ENCODE peak calls at places on chromosomes 4 and X, in eight cellular contexts. O is A549, E is transverse colon, A is spleen, T is upper lobe of left lung, H is IMR-90, M is breast epithelium, R is stomach. V is an unnamed sample.

GRCh38 chr4:111228874-111229273 is 606.0 kb upstream of the PITX2 start:
- DNase-seq in O (no peak), E (no peak), A (no peak), T (no peak), H (peak), M (no peak), R (no peak), V (no peak)

GRCh38 chrX:155612312-155613224 is at the start of gene TMLHE:
- DNase-seq in O (peak), E (peak), A (peak), T (peak), H (peak), M (peak), R (peak), V (peak)

GRCh38 chr4:151287409-151287808 is 10.4 kb downstream of the PRSS48 start:
- DNase-seq in O (no peak), E (no peak), A (no peak), T (no peak), H (no peak), M (no peak), R (no peak), V (no peak)

GRCh38 chrX:20263474-20263873 is 3.2 kb downstream of the RPS6KA3 start:
- DNase-seq in O (no peak), E (no peak), A (no peak), T (no peak), H (peak), M (no peak), R (no peak), V (no peak)

GRCh38 chrX:48003367-48003757 is 427 bp downstream of the ZNF182 start:
- DNase-seq in O (peak), E (peak), A (peak), T (peak), H (no peak), M (no peak), R (no peak), V (no peak)

GRCh38 chr4:6701371-6701770 is 7.7 kb downstream of the S100P start:
- DNase-seq in O (no peak), E (no peak), A (peak), T (no peak), H (no peak), M (no peak), R (no peak), V (no peak)

GRCh38 chr4:169716677-169717076 is 41.1 kb downstream of the HPF1 start:
- DNase-seq in O (no peak), E (no peak), A (no peak), T (no peak), H (peak), M (no peak), R (no peak), V (no peak)

GRCh38 chr4:57575465-57575864 is 465.3 kb upstream of the IGFBP7 start:
- DNase-seq in O (no peak), E (no peak), A (no peak), T (no peak), H (no peak), M (no peak), R (no peak), V (no peak)

GRCh38 chr4:178712486-178712885 is 1270.2 kb upstream of the AGA start:
- DNase-seq in O (no peak), E (no peak), A (no peak), T (no peak), H (no peak), M (no peak), R (no peak), V (no peak)

GRCh38 chrX:16484338-16484737 is 165.6 kb upstream of the S100G start:
- DNase-seq in O (no peak), E (no peak), A (no peak), T (no peak), H (peak), M (no peak), R (no peak), V (no peak)

GRCh38 chrX:71178908-71179307 is 34.3 kb downstream of the NLGN3 start:
- DNase-seq in O (peak), E (peak), A (no peak), T (no peak), H (peak), M (no peak), R (peak), V (peak)

GRCh38 chrX:10447577-10448214 is 172.7 kb downstream of the MID1 start:
- DNase-seq in O (no peak), E (no peak), A (no peak), T (no peak), H (peak), M (no peak), R (no peak), V (no peak)

GRCh38 chrX:107483976-107484726 is 34.7 kb downstream of the FRMPD3 start:
- DNase-seq in O (no peak), E (no peak), A (no peak), T (peak), H (no peak), M (no peak), R (no peak), V (peak)

GRCh38 chrX:55127692-55128091 is 38.9 kb downstream of the PAGE2 start:
- DNase-seq in O (no peak), E (no peak), A (no peak), T (no peak), H (no peak), M (no peak), R (no peak), V (no peak)

GRCh38 chrX:136055651-136056221 is 70.5 kb downstream of the SLC9A6 start:
- DNase-seq in O (no peak), E (no peak), A (no peak), T (no peak), H (peak), M (no peak), R (no peak), V (peak)

GRCh38 chrX:129235903-129236302 is 287.4 kb downstream of the SMARCA1 start:
- DNase-seq in O (no peak), E (no peak), A (no peak), T (no peak), H (no peak), M (no peak), R (no peak), V (no peak)

GRCh38 chrX:113545040-113545439 is 704.4 kb upstream of the AMOT start:
- DNase-seq in O (no peak), E (no peak), A (no peak), T (no peak), H (no peak), M (no peak), R (no peak), V (no peak)

GRCh38 chr4:89336818-89337395 is 29.3 kb upstream of the GPRIN3 start:
- DNase-seq in O (no peak), E (no peak), A (no peak), T (no peak), H (no peak), M (no peak), R (no peak), V (no peak)

GRCh38 chr4:73470728-73471127 is 10.8 kb upstream of the AFM start:
- DNase-seq in O (no peak), E (no peak), A (no peak), T (no peak), H (no peak), M (no peak), R (no peak), V (no peak)

GRCh38 chrX:72003811-72004750 is 93.4 kb downstream of the NHSL2 start:
- DNase-seq in O (no peak), E (no peak), A (no peak), T (peak), H (no peak), M (no peak), R (peak), V (peak)

GRCh38 chr4:1795304-1796195 is 2.5 kb downstream of the FGFR3 start:
- DNase-seq in O (no peak), E (peak), A (no peak), T (peak), H (no peak), M (no peak), R (peak), V (no peak)

GRCh38 chr4:174474457-174475075 is 47.7 kb downstream of the HPGD start:
- DNase-seq in O (no peak), E (no peak), A (no peak), T (no peak), H (no peak), M (no peak), R (no peak), V (no peak)

GRCh38 chr4:157052429-157053040 is 23.4 kb upstream of the GLRB start:
- DNase-seq in O (no peak), E (no peak), A (no peak), T (no peak), H (no peak), M (no peak), R (no peak), V (no peak)

GRCh38 chrX:134999469-134999868 is 8.7 kb downstream of the SMIM10 start:
- DNase-seq in O (peak), E (no peak), A (no peak), T (no peak), H (peak), M (no peak), R (no peak), V (no peak)

GRCh38 chrX:111116666-111117065 is 20.7 kb downstream of the PAK3 start:
- DNase-seq in O (no peak), E (no peak), A (no peak), T (no peak), H (no peak), M (no peak), R (no peak), V (no peak)

GRCh38 chr4:159946983-159947645 is 844.2 kb downstream of the RAPGEF2 start:
- DNase-seq in O (peak), E (no peak), A (no peak), T (no peak), H (peak), M (no peak), R (no peak), V (no peak)

GRCh38 chr4:23878912-23879732 is 10.7 kb downstream of the PPARGC1A start:
- DNase-seq in O (no peak), E (no peak), A (no peak), T (no peak), H (peak), M (no peak), R (no peak), V (no peak)
- TF ChIP-seq POLR2A in O (no peak), E (no peak), A (no peak), T (no peak), H (no peak), M (no peak), R (no peak), V (no peak)

GRCh38 chr4:161554372-161554990 is 609.3 kb downstream of the FSTL5 start:
- DNase-seq in O (no peak), E (no peak), A (no peak), T (no peak), H (peak), M (no peak), R (no peak), V (no peak)
- TF ChIP-seq POLR2A in O (no peak), E (no peak), A (no peak), T (no peak), H (no peak), M (no peak), R (no peak), V (no peak)

GRCh38 chr4:163492951-163493504 is 1.5 kb upstream of the TMA16 start:
- DNase-seq in O (no peak), E (no peak), A (no peak), T (no peak), H (no peak), M (no peak), R (no peak), V (no peak)
- TF ChIP-seq POLR2A in O (no peak), E (no peak), A (no peak), T (no peak), H (no peak), M (no peak), R (no peak), V (no peak)

DNA sequence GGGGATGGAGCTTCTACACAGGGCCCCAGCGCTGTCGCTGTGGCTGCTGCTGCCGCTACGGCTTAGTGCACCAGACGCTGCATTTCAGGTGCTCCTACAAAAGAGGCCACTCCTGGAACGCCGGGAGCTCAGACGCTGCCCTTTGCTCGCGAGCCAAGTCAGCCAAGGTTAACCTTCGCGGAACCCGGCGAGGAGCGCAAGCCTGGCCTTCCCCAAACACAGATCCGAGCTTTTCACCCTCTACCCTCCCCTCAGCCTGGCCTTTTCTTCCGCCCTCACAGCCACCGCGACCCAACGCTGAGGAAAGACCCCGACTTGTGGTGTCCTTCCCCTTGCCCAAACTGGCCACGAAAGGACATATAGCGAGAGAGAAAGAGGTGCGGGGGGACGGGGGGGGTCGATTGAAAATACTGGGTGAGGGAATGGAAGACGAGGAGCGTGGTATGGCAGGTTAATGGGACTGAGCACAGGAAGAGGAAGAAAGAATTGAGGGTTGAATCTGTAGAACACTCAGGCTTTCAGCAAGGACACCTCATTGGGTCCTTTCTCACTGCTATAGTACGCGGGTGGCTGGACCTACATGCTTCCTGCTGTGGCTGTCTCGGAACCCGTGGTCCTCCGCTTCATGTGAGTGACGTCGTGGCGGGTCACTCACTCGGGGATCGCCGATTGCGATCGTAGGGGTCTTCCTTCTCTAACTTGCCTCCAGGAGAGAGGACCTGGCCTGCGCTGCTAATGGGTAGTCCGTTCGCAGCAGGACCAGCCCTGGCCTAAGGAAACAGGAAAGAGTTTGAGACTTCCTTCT is at the start of the genes AIMP1 and TBCK:
- DNase-seq in O (peak), E (peak), A (peak), T (peak), H (peak), M (peak), R (peak), V (peak)
- TF ChIP-seq POLR2A in O (peak), E (peak), A (peak), T (peak), H (peak), M (peak), R (no peak), V (peak)

GRCh38 chr4:75058486-75058885 is 125.6 kb downstream of the PARM1 start:
- DNase-seq in O (no peak), E (no peak), A (no peak), T (peak), H (no peak), M (no peak), R (no peak), V (no peak)

GRCh38 chr4:75051431-75051830 is 118.5 kb downstream of the PARM1 start:
- DNase-seq in O (no peak), E (no peak), A (no peak), T (no peak), H (no peak), M (no peak), R (no peak), V (no peak)

GRCh38 chr4:75057369-75057768 is 124.5 kb downstream of the PARM1 start:
- DNase-seq in O (no peak), E (no peak), A (no peak), T (peak), H (no peak), M (no peak), R (no peak), V (no peak)

GRCh38 chr4:75054089-75054488 is 121.2 kb downstream of the PARM1 start:
- DNase-seq in O (no peak), E (no peak), A (no peak), T (no peak), H (no peak), M (no peak), R (no peak), V (no peak)

DNA sequence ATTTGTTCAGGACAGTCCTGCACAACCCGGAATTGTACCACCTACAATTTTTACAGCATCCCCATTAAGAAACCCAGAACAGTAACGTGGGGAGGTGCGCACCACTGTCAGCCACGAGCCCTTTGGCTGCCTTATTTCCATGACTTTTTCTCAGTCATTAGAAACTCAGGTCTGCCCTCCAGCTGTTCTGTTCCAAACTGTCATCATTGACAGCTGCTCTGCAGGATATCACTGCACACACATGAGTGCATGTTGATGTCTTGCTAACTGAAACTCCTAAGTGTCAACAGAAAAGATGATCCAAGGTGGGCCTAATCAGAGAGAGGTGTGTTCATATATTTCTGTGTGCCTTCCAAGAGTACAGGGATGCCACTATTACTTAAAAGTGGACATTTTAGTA is 123.4 kb downstream of the PARM1 start:
- DNase-seq in O (no peak), E (no peak), A (no peak), T (no peak), H (no peak), M (no peak), R (no peak), V (no peak)
- TF ChIP-seq POLR2A in O (no peak), E (no peak), A (no peak), T (no peak), H (no peak), M (no peak), R (no peak), V (no peak)

GRCh38 chr4:52748432-52748831 is 2.8 kb downstream of the ERVMER34-1 start:
- DNase-seq in O (no peak), E (peak), A (no peak), T (no peak), H (no peak), M (no peak), R (no peak), V (no peak)

GRCh38 chr4:52750819-52751348 is 341 bp downstream of the ERVMER34-1 start:
- DNase-seq in O (peak), E (peak), A (peak), T (peak), H (no peak), M (no peak), R (no peak), V (no peak)

GRCh38 chr4:52752921-52753320 is 1.7 kb upstream of the ERVMER34-1 start:
- DNase-seq in O (no peak), E (no peak), A (no peak), T (peak), H (no peak), M (no peak), R (no peak), V (no peak)

GRCh38 chr4:52750213-52750612 is 1.0 kb downstream of the ERVMER34-1 start:
- DNase-seq in O (no peak), E (no peak), A (no peak), T (no peak), H (no peak), M (no peak), R (no peak), V (no peak)

GRCh38 chr4:52751349-52751911 is at the start of gene ERVMER34-1:
- DNase-seq in O (peak), E (peak), A (no peak), T (peak), H (no peak), M (peak), R (peak), V (peak)
- TF ChIP-seq POLR2A in O (no peak), E (no peak), A (no peak), T (no peak), H (no peak), M (no peak), R (no peak), V (peak)

GRCh38 chr4:33561259-33561658 is 2683.1 kb downstream of the ARAP2 start:
- DNase-seq in O (no peak), E (no peak), A (no peak), T (no peak), H (no peak), M (no peak), R (no peak), V (no peak)

DNA sequence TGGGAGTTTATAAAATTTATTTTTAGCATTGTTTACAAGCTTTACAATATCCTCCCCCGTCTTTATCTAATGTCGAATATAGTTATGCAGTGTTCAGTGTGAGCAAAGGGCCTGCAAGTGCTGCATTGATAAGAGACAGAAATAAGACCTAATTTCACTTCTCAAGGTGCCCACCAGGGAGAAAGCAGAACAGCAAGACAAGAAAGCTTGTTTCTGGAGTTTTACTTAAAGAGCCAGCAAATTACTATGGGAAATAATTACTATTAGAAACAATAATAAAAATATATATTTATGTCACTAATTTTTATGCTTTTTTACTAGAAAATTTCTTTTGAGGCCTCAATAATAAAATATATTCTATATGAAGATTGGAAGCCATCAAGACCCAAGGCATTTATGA is 2677.7 kb downstream of the ARAP2 start:
- DNase-seq in O (no peak), E (no peak), A (no peak), T (no peak), H (no peak), M (no peak), R (no peak), V (no peak)
- TF ChIP-seq POLR2A in O (no peak), E (no peak), A (no peak), T (no peak), H (no peak), M (no peak), R (no peak), V (no peak)